ENCODE peak calls at places on chromosome 3, in eight cellular contexts. K is neuronal stem cell, D is PC-9, O is GM23338, J is adipocyte, P is A549, L is IMR-90, E is right cardiac atrium. U is an unnamed sample.
A peak's percentile ranks its signal among the peaks of the same experiment; 100 is the strongest.

GRCh38 chr3:53534996-53535395 is 40.6 kb downstream of the CACNA1D start:
- DNase-seq in E (no peak), J (no peak), L (no peak), P (no peak), K (no peak), D (no peak), O (no peak), U (no peak)

GRCh38 chr3:97823081-97823480 is 1.3 kb downstream of the CRYBG3 start:
- DNase-seq in O (no peak), D (no peak), K (no peak), E (no peak), L (no peak), P (no peak), J (no peak), U (no peak)

GRCh38 chr3:197183582-197183981 is 114.8 kb downstream of the DLG1 start:
- DNase-seq in D (no peak), P (no peak), L (no peak), E (no peak), O (peak; percentile 39), J (no peak), K (no peak), U (no peak)

GRCh38 chr3:65597225-65597951 is 441.3 kb downstream of the MAGI1 start:
- DNase-seq in J (peak; percentile 49), K (peak; percentile 96), P (no peak), O (peak; percentile 98), L (peak; percentile 54), D (no peak), E (peak; percentile 50), U (no peak)

GRCh38 chr3:16071246-16071645 is 103.2 kb upstream of the GALNT15 start:
- DNase-seq in J (no peak), K (no peak), P (no peak), L (no peak), O (no peak), E (no peak), D (no peak), U (no peak)

GRCh38 chr3:177618873-177619771 is 421.8 kb upstream of the TBL1XR1 start:
- DNase-seq in P (no peak), D (peak; percentile 91), J (peak; percentile 91), O (no peak), K (no peak), E (no peak), L (peak; percentile 72), U (no peak)

GRCh38 chr3:157999246-157999645 is 107.0 kb downstream of the SHOX2 start:
- DNase-seq in D (no peak), E (no peak), J (no peak), O (no peak), L (no peak), K (no peak), P (no peak), U (no peak)

GRCh38 chr3:107345968-107346367 is 31.3 kb upstream of the CCDC54 start:
- DNase-seq in P (no peak), L (no peak), E (no peak), J (no peak), K (no peak), D (no peak), O (no peak), U (no peak)

GRCh38 chr3:155556531-155556930 is 188.3 kb downstream of the PLCH1 start:
- DNase-seq in E (peak; percentile 63), D (no peak), P (no peak), K (no peak), J (peak; percentile 63), L (no peak), O (no peak), U (no peak)

GRCh38 chr3:108060331-108060730 is 30.5 kb downstream of the CD47 start:
- DNase-seq in O (no peak), E (no peak), L (peak; percentile 90), K (no peak), J (no peak), P (no peak), D (no peak), U (peak; percentile 74)

GRCh38 chr3:130093741-130094391 is 12.2 kb downstream of the ALG1L2 start:
- DNase-seq in E (no peak), P (no peak), D (peak; percentile 66), J (no peak), L (no peak), K (no peak), O (peak; percentile 51), U (no peak)

GRCh38 chr3:12922881-12923431 is 81.6 kb upstream of the RPL32 start:
- DNase-seq in K (no peak), J (no peak), P (no peak), L (no peak), E (no peak), D (no peak), O (no peak), U (no peak)

GRCh38 chr3:121768452-121768851 is 18.9 kb upstream of the GOLGB1 start:
- DNase-seq in O (no peak), J (no peak), K (no peak), L (no peak), P (no peak), D (no peak), E (no peak), U (no peak)

GRCh38 chr3:178255315-178255714 is 280.9 kb upstream of the KCNMB2 start:
- DNase-seq in E (no peak), L (peak; percentile 34), O (no peak), K (no peak), J (no peak), D (no peak), P (no peak), U (no peak)

GRCh38 chr3:39626198-39626597 is 158.7 kb downstream of the MOBP start:
- DNase-seq in D (no peak), J (no peak), E (no peak), L (no peak), K (no peak), O (no peak), P (no peak), U (no peak)

GRCh38 chr3:21055015-21055414 is 696.0 kb downstream of the ZNF385D start:
- DNase-seq in O (no peak), K (no peak), E (no peak), P (no peak), L (no peak), J (no peak), D (no peak), U (no peak)

GRCh38 chr3:39814007-39814406 is 4.6 kb downstream of the MYRIP start:
- DNase-seq in J (peak; percentile 81), L (no peak), D (no peak), P (no peak), E (no peak), K (no peak), O (no peak), U (no peak)

GRCh38 chr3:194423317-194423716 is 24.3 kb upstream of the GP5 start:
- DNase-seq in J (no peak), P (no peak), E (peak; percentile 24), D (no peak), K (no peak), L (peak; percentile 16), O (no peak), U (no peak)

GRCh38 chr3:192620300-192620699 is 107.0 kb downstream of the FGF12 start:
- DNase-seq in J (no peak), L (no peak), K (no peak), E (no peak), D (no peak), P (no peak), O (no peak), U (no peak)

GRCh38 chr3:21839592-21839991 is 88.6 kb upstream of the ZNF385D start:
- DNase-seq in J (peak; percentile 47), O (peak; percentile 46), L (peak; percentile 53), P (peak; percentile 4), D (no peak), E (peak; percentile 32), K (no peak), U (no peak)

GRCh38 chr3:29313074-29313473 is 32.2 kb downstream of the RBMS3 start:
- DNase-seq in L (peak; percentile 59), E (no peak), O (no peak), K (no peak), J (peak; percentile 81), D (no peak), P (no peak), U (peak; percentile 42)

GRCh38 chr3:60013241-60013640 is 963.4 kb upstream of the CFAP20DC start:
- DNase-seq in J (no peak), K (no peak), D (no peak), P (no peak), L (no peak), O (no peak), E (no peak), U (no peak)

GRCh38 chr3:6860911-6861330 is at the start of gene GRM7:
- DNase-seq in D (no peak), L (no peak), K (peak; percentile 58), O (no peak), E (no peak), J (no peak), P (no peak), U (no peak)

GRCh38 chr3:125386811-125387210 is 11.7 kb upstream of the ZNF148 start:
- DNase-seq in K (no peak), D (no peak), E (no peak), J (peak; percentile 84), O (no peak), P (no peak), L (peak; percentile 84), U (no peak)

GRCh38 chr3:57910988-57911387 is 97.2 kb upstream of the FLNB start:
- DNase-seq in L (peak; percentile 28), P (peak; percentile 41), K (no peak), J (no peak), O (peak; percentile 57), D (no peak), E (peak; percentile 53), U (peak; percentile 27)

GRCh38 chr3:101854608-101855304 is 5.4 kb downstream of the NFKBIZ start:
- DNase-seq in P (peak; percentile 45), L (no peak), K (no peak), E (no peak), J (no peak), D (no peak), O (no peak), U (no peak)
- H3K4me1 ChIP-seq in P (peaks cover 47% of the 10 kb centered on the region), L (peaks cover 8% of the 10 kb centered on the region), K (no peaks in the 10 kb centered on the region), E (no peaks in the 10 kb centered on the region), J (peaks cover 24% of the 10 kb centered on the region), D (peaks cover 13% of the 10 kb centered on the region), O (peaks cover 12% of the 10 kb centered on the region), U (peaks cover 7% of the 10 kb centered on the region)

GRCh38 chr3:127777861-127778711 is 44.2 kb downstream of the MGLL start:
- DNase-seq in D (no peak), P (no peak), K (no peak), J (no peak), E (no peak), L (no peak), O (no peak), U (no peak)
- H3K4me1 ChIP-seq in D (peaks cover 29% of the 10 kb centered on the region), P (peaks cover 37% of the 10 kb centered on the region), K (peaks cover 2% of the 10 kb centered on the region), J (peaks cover 47% of the 10 kb centered on the region), E (peaks cover 17% of the 10 kb centered on the region), L (peaks cover 43% of the 10 kb centered on the region), O (no peaks in the 10 kb centered on the region), U (peaks cover 69% of the 10 kb centered on the region)

GRCh38 chr3:133575121-133575520 is 1.6 kb downstream of the CDV3 start:
- DNase-seq in L (no peak), D (no peak), K (no peak), E (no peak), P (no peak), O (no peak), J (peak; percentile 44), U (no peak)
- H3K4me1 ChIP-seq in L (peaks cover 8% of the 10 kb centered on the region), D (peaks cover 56% of the 10 kb centered on the region), K (peaks cover 13% of the 10 kb centered on the region), E (peaks cover 6% of the 10 kb centered on the region), P (peaks cover 46% of the 10 kb centered on the region), O (peaks cover 21% of the 10 kb centered on the region), J (peaks cover 52% of the 10 kb centered on the region), U (peaks cover 54% of the 10 kb centered on the region)

DNA sequence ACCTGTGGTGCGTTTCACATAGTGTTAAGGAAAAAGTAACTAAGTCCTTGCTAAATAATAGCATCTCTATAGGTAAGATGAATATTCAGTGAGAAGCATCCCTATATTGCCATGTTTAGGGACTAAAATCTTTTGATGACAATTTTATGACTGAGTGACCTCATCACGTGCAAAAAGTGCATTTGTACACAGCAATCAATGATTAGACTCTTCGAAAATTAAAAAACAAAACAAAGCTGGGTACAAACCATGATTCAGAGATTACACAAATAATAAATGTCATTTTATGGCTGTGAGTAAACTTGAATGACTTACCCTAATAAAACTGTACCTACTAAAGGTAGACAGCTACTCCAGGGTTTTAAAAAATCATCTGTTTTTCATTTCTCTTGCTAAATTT is 505.3 kb downstream of the FOXP1 start:
- DNase-seq in O (no peak), K (no peak), P (no peak), J (no peak), E (no peak), D (no peak), L (no peak), U (no peak)
- H3K4me1 ChIP-seq in O (peaks cover 22% of the 10 kb centered on the region), K (peaks cover 6% of the 10 kb centered on the region), P (peaks cover 18% of the 10 kb centered on the region), J (peaks cover 4% of the 10 kb centered on the region), E (peaks cover 4% of the 10 kb centered on the region), D (no peaks in the 10 kb centered on the region), L (peaks cover 15% of the 10 kb centered on the region), U (peaks cover 31% of the 10 kb centered on the region)